ENCODE peak calls at places on chromosomes 7 and 10, in ten cellular contexts. O is NCI-H748 treated with DMSO at 0.1 percent for 48 hours; Z is erythroblast; A is anterior cingulate cortex; F is stimulated activated CD4-positive, alpha-beta T cell treated with anti-CD3 and anti-CD28 coated beads, Interleukin-1b, Interleukin-23, amount 100 ng/mL, for 24 hours; V is activated gamma-delta T cell treated with Interleukin-2 at 50 U/mL for 16 hours; Q is left ventricle myocardium inferior; H is GM04503; S is HEK293T; M is activated CD4-positive, alpha-beta T cell treated with anti-CD3 and anti-CD28 coated beads, Interleukin-2, amount 10 ng/mL, durations not matched to agents 7 days and 5 days. U is an unnamed sample.

GRCh38 chr10:14774797-14775196 is at the start of gene FAM107B:
- DNase-seq in Q (no peak), A (no peak), F (no peak), H (no peak), Z (no peak), M (no peak), S (no peak), V (no peak), O (no peak), U (no peak)

GRCh38 chr7:5450549-5451327 is 27.1 kb upstream of the TNRC18 start:
- DNase-seq in O (no peak), S (peak), F (no peak), Z (peak), V (peak), A (peak), M (peak), H (no peak), Q (peak), U (peak)

GRCh38 chr7:81004098-81004497 is 85.2 kb upstream of the SEMA3C start:
- DNase-seq in S (no peak), M (no peak), F (no peak), V (no peak), O (no peak), A (no peak), Q (no peak), Z (no peak), H (peak), U (peak)

GRCh38 chr10:31582365-31583052 is 263.5 kb downstream of the ZEB1 start:
- DNase-seq in F (no peak), M (no peak), H (no peak), V (no peak), Q (no peak), S (no peak), Z (no peak), A (no peak), O (no peak), U (peak)

GRCh38 chr10:70906953-70907618 is 18.7 kb upstream of the PCBD1 start:
- DNase-seq in Z (no peak), H (no peak), Q (no peak), F (no peak), O (no peak), V (no peak), M (no peak), A (no peak), S (no peak), U (no peak)

GRCh38 chr10:62554632-62555199 is 180.5 kb downstream of the ZNF365 start:
- DNase-seq in Q (no peak), H (no peak), M (peak), A (no peak), F (no peak), S (peak), O (peak), Z (peak), V (peak), U (peak)

GRCh38 chr10:122374859-122375721 is 582 bp downstream of the PLEKHA1 start:
- DNase-seq in Q (peak), F (peak), Z (peak), M (peak), V (peak), S (peak), H (peak), A (peak), O (no peak), U (peak)

GRCh38 chr10:124693801-124694416 is 50.3 kb downstream of the FAM53B start:
- DNase-seq in A (no peak), F (no peak), V (no peak), H (no peak), Q (no peak), O (peak), Z (no peak), S (no peak), M (no peak), U (no peak)

GRCh38 chr10:21092683-21093524 is 195.8 kb upstream of the NEBL start:
- DNase-seq in H (no peak), M (no peak), V (no peak), S (no peak), A (no peak), O (no peak), F (no peak), Z (no peak), Q (no peak), U (peak)

GRCh38 chr10:73771722-73772279 is 10.0 kb upstream of the CHCHD1 start:
- DNase-seq in O (peak), S (peak), M (peak), Z (no peak), V (peak), A (no peak), H (no peak), F (no peak), Q (peak), U (no peak)

U was measured in iris pigment epithelial cell.